ENCODE peak calls at places on chromosome 12, in six cellular contexts. I, X, C, F, J and V are unnamed samples.

GRCh38 chr12:52121848-52122838 is 42.6 kb downstream of the SMIM41 start:
- DNase-seq in I (no peak), X (no peak), C (peak; percentile 72), F (peak; percentile 90), J (no peak), V (peak; percentile 53)

GRCh38 chr12:130933269-130933995 is 20.3 kb upstream of the ADGRD1 start:
- DNase-seq in I (no peak), X (no peak), C (no peak), F (no peak), J (no peak), V (no peak)

GRCh38 chr12:77644915-77645605 is 185.6 kb upstream of the NAV3 start:
- DNase-seq in I (no peak), X (no peak), C (no peak), F (no peak), J (no peak), V (no peak)

GRCh38 chr12:69266045-69266635 is 26.8 kb downstream of the CPSF6 start:
- DNase-seq in I (no peak), X (no peak), C (no peak), F (no peak), J (no peak), V (no peak)

GRCh38 chr12:108316153-108316892 is 22.8 kb downstream of the CMKLR1 start:
- DNase-seq in I (no peak), X (no peak), C (no peak), F (no peak), J (no peak), V (no peak)

GRCh38 chr12:110282956-110283817 is 2.1 kb downstream of the ATP2A2 start:
- DNase-seq in I (no peak), X (no peak), C (no peak), F (no peak), J (no peak), V (no peak)

GRCh38 chr12:2919249-2919648 is 28.6 kb downstream of the TULP3 start:
- DNase-seq in I (no peak), X (no peak), C (no peak), F (no peak), J (no peak), V (no peak)

GRCh38 chr12:127619869-127620769 is 646.9 kb upstream of the TMEM132C start:
- DNase-seq in I (no peak), X (no peak), C (no peak), F (no peak), J (no peak), V (no peak)

GRCh38 chr12:8823565-8824300 is 1.3 kb downstream of the A2ML1 start:
- DNase-seq in I (no peak), X (no peak), C (peak; percentile 24), F (peak; percentile 84), J (no peak), V (no peak)

GRCh38 chr12:8420506-8420905 is 35.3 kb upstream of the CLEC6A start:
- DNase-seq in I (no peak), X (no peak), C (no peak), F (no peak), J (no peak), V (no peak)

DNA sequence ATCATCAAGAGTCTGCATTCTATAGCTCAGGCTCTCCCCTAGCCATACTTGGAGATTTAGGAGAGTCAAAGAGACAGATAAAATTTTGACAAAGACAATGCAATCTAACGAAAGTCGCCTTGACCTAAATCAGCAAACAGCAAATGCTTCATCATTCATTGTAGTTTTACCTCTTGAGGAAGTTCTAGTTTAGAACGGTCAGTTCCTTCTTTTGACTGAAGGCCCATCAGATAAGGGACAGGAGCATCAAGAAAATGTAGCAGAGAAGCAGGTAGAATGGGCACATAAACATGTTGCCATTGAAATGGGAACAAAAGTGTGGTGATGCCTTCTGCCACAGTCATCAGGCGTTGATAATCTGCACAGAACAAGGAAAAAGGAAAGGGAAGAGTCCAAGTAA is 130.9 kb downstream of the DENND5B start:
- DNase-seq in I (no peak), X (no peak), C (no peak), F (no peak), J (no peak), V (no peak)
- TF ChIP-seq POLR2AphosphoS5 in I (no peak), X (no peak), C (no peak), F (no peak), J (no peak), V (no peak)

GRCh38 chr12:57744777-57745484 is at the start of gene TSPAN31:
- DNase-seq in I (peak; percentile 92), X (peak; percentile 97), C (peak; percentile 78), F (peak; percentile 91), J (peak; percentile 80), V (peak; percentile 84)
- TF ChIP-seq POLR2A in I (peak; percentile 72), X (peak; percentile 66), C (peak; percentile 85), F (peak; percentile 95), J (peak; percentile 3), V (peak; percentile 69)

DNA sequence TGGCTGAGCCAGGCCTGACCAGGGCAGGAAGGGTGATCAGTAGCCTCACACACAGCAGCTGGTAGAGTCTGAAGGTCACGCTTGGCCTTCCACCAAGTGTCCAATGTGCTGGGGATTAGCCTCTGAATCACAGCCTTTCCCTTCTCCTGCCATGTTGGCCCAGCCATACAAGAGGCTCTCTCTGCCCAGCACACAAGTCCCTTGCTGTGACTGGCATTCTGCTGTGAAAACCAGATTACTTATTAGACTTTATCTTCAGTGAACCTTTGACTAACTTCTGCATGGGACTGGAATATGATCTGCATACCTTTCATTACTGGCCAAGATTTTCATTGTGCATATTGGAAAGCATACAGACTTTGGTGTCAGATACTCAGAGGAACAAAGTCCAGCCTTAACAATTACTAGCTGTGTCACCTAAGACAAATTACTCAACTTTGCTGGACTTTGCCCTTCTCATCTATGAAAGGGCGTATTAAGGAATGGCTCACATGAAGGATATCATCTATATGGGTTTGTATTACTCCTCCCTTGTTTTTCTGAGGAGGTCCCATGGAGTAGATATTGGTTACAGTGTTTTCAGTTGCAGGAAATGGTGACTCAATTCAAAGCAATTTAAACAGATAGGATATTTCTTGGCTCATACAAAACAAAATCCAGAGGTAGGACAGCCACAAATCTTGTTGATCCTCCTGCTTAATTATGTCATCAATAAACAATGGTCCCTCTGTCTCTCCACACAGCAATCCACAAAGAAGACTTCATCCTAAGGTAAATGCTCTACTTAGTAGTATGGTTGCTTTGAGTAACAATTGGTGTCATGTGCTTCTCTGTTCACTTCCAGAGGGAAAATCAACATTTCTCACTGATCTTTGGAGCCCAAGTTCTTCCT is 99.6 kb downstream of the DYRK2 start:
- DNase-seq in I (no peak), X (peak; percentile 87), C (no peak), F (no peak), J (no peak), V (no peak)
- TF ChIP-seq TAF1 in I (no peak), X (no peak), C (no peak), F (no peak), J (no peak), V (no peak)

DNA sequence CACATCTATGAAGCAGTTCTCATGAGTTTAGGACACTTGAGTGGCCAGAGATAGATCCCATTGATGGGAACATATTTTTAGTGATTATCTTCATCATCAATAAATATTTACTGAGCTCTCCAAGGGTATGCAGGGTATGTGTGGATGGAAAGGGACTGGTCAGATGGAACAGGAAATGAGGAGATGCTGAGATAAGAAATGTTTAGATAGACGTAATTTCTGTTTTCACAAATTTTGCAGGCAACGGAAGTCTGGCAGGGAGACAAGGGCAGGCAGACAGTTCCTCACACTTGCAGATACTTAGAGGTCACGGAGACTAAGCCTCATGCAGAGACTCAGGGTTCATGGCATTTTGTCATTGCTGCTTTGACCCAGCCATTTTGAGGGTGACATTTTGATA is 24.3 kb downstream of the BCL2L14 start:
- DNase-seq in I (no peak), X (peak; percentile 56), C (no peak), F (no peak), J (no peak), V (no peak)
- TF ChIP-seq POLR2AphosphoS5 in I (no peak), X (no peak), C (no peak), F (no peak), J (no peak), V (no peak)

DNA sequence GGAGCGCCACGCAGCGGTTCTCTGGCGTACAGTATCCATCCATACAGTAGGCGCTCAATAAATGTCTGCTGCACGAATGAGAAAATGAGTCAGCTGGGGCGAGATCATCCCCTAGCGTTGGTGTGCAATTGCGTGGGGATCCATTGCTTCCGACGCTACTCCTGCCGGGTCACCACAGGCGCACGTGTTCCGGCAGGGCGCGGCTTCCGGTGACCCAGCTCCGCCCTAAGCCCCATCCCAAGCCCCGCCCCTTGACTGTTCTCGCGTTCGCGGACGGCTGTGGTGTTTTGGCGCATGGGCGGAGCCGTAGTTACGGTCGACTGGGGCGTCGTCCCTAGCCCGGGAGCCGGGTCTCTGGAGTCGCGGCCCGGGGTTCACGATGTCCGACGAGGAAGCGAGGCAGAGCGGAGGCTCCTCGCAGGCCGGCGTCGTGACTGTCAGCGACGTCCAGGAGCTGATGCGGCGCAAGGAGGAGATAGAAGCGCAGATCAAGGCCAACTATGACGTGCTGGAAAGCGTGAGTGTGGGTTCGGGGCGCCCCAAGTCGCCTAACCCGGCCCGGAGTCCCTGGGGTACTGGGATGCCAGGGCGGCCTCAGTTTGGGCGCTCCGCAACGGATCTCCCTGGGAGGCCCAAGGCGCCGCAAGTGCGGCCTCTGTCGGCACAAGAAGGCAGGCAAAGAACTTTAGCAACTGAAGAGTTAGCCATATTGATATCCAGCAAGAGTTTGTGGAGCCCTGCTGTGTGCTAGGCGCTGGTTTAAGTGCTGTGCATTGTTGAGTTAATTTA is at the start of gene PSMD9:
- DNase-seq in I (peak; percentile 90), X (peak; percentile 92), C (peak; percentile 96), F (peak; percentile 99), J (peak; percentile 94), V (peak; percentile 92)
- TF ChIP-seq POLR2A in I (peak; percentile 98), X (peak; percentile 74), C (peak; percentile 94), F (peak; percentile 75), J (peak; percentile 89), V (peak; percentile 90)

GRCh38 chr12:93857279-93857894 is 180.2 kb downstream of the CRADD start:
- DNase-seq in I (no peak), X (no peak), C (no peak), F (no peak), J (no peak), V (no peak)
- TF ChIP-seq TAF1 in I (no peak), X (no peak), C (no peak), F (no peak), J (no peak), V (no peak)

GRCh38 chr12:112188130-112188830 is 62.9 kb downstream of the TRAFD1 start:
- DNase-seq in I (no peak), X (no peak), C (no peak), F (no peak), J (no peak), V (no peak)

GRCh38 chr12:112191840-112192321 is 66.5 kb downstream of the TRAFD1 start:
- DNase-seq in I (no peak), X (no peak), C (no peak), F (no peak), J (no peak), V (no peak)

GRCh38 chr12:112192475-112192874 is 67.1 kb downstream of the TRAFD1 start:
- DNase-seq in I (no peak), X (no peak), C (no peak), F (no peak), J (no peak), V (no peak)

GRCh38 chr12:112191201-112191600 is 65.8 kb downstream of the TRAFD1 start:
- DNase-seq in I (no peak), X (no peak), C (no peak), F (no peak), J (no peak), V (no peak)

GRCh38 chr12:112190626-112191025 is 65.3 kb downstream of the TRAFD1 start:
- DNase-seq in I (no peak), X (no peak), C (no peak), F (no peak), J (no peak), V (no peak)
- TF ChIP-seq POLR2AphosphoS5 in I (no peak), X (no peak), C (no peak), F (no peak), J (no peak), V (no peak)